ENCODE peak calls at places on chromosomes 11 and 22, in ten cellular contexts. Q, N, W, Z, B, G, V, S, H and A are unnamed samples.
A peak's percentile ranks its signal among the peaks of the same experiment; 100 is the strongest.

GRCh38 chr11:35550374-35551036 is 25.1 kb upstream of the PAMR1 start:
- DNase-seq in Q (no peak), V (no peak), N (no peak), B (no peak), Z (no peak), G (no peak), H (peak; percentile 67), W (no peak), S (no peak), A (no peak)

GRCh38 chr11:43988040-43988793 is 45.8 kb downstream of the C11orf96 start:
- DNase-seq in S (no peak), G (no peak), W (no peak), Z (no peak), B (no peak), H (peak; percentile 20), Q (no peak), N (no peak), V (no peak), A (no peak)

GRCh38 chr11:13376838-13377237 is 86.2 kb downstream of the BTBD10 start:
- DNase-seq in N (no peak), V (no peak), B (no peak), H (no peak), Q (no peak), G (no peak), S (no peak), W (no peak), Z (no peak), A (no peak)

GRCh38 chr11:60842688-60843605 is 1.0 kb downstream of the CCDC86 start:
- DNase-seq in V (no peak), H (peak; percentile 59), B (no peak), Q (no peak), G (no peak), N (peak; percentile 29), W (no peak), Z (no peak), S (no peak), A (no peak)

GRCh38 chr22:17867160-17867785 is 93.0 kb upstream of the BID start:
- DNase-seq in B (peak; percentile 14), W (no peak), Z (no peak), G (no peak), S (no peak), N (peak; percentile 30), Q (no peak), H (no peak), V (no peak), A (no peak)

GRCh38 chr11:129278586-129279319 is 86.6 kb upstream of the ARHGAP32 start:
- DNase-seq in Q (peak; percentile 43), N (peak; percentile 38), G (peak; percentile 1), S (no peak), W (peak; percentile 49), Z (peak; percentile 19), H (peak; percentile 12), B (no peak), V (peak; percentile 10), A (no peak)

GRCh38 chr11:95989780-95990179 is 65.9 kb upstream of the MTMR2 start:
- DNase-seq in S (no peak), Z (no peak), H (no peak), Q (no peak), G (no peak), B (no peak), N (no peak), W (no peak), V (no peak), A (no peak)

GRCh38 chr11:95531116-95531515 is 258.5 kb downstream of the FAM76B start:
- DNase-seq in S (peak; percentile 45), Q (no peak), H (no peak), Z (no peak), W (no peak), V (no peak), N (no peak), G (no peak), B (no peak), A (no peak)

GRCh38 chr11:12007769-12008737 is at the start of gene DKK3:
- DNase-seq in Z (no peak), H (no peak), S (no peak), V (no peak), W (no peak), B (peak; percentile 20), N (no peak), G (peak; percentile 14), Q (peak; percentile 27), A (no peak)

GRCh38 chr11:18736590-18737148 is 10.7 kb upstream of the IGSF22 start:
- DNase-seq in W (no peak), H (no peak), N (no peak), B (no peak), Z (no peak), Q (no peak), V (no peak), S (no peak), G (no peak), A (no peak)

GRCh38 chr11:128735935-128736610 is 42.2 kb downstream of the FLI1 start:
- DNase-seq in W (no peak), H (no peak), G (no peak), N (no peak), V (no peak), Q (no peak), S (no peak), B (no peak), Z (no peak), A (no peak)

GRCh38 chr22:17772249-17772962 is 1.9 kb downstream of the BID start:
- DNase-seq in V (no peak), W (no peak), Q (no peak), N (no peak), B (no peak), Z (no peak), H (peak; percentile 58), G (no peak), S (no peak), A (no peak)

GRCh38 chr11:10778217-10778970 is 27.3 kb downstream of the CTR9 start:
- DNase-seq in H (peak; percentile 96), Z (no peak), G (no peak), V (no peak), W (no peak), B (no peak), S (no peak), N (no peak), Q (no peak), A (no peak)

GRCh38 chr22:36355894-36356293 is 31.9 kb downstream of the MYH9 start:
- DNase-seq in N (no peak), H (no peak), W (no peak), V (no peak), Q (no peak), G (no peak), Z (no peak), S (no peak), B (no peak), A (no peak)

GRCh38 chr11:57802411-57802810 is 40.8 kb downstream of the CTNND1 start:
- DNase-seq in S (no peak), N (no peak), V (no peak), H (no peak), B (no peak), Q (no peak), W (no peak), G (no peak), Z (no peak), A (no peak)

GRCh38 chr11:117563556-117563955 is 233.5 kb downstream of the DSCAML1 start:
- DNase-seq in S (no peak), W (no peak), Q (no peak), N (no peak), V (no peak), B (no peak), Z (no peak), H (no peak), G (no peak), A (no peak)

GRCh38 chr22:43521716-43522115 is 109.9 kb downstream of the MPPED1 start:
- DNase-seq in S (no peak), Q (no peak), B (no peak), V (no peak), H (no peak), N (no peak), W (no peak), G (no peak), Z (no peak), A (no peak)

GRCh38 chr11:19018901-19019300 is 41.6 kb downstream of the MRGPRX2 start:
- DNase-seq in Q (no peak), W (no peak), B (no peak), S (no peak), H (no peak), Z (no peak), V (no peak), N (no peak), G (no peak), A (no peak)

GRCh38 chr11:2582436-2582931 is 117.3 kb downstream of the KCNQ1OT1 start:
- DNase-seq in Q (no peak), N (no peak), G (no peak), Z (peak; percentile 9), B (no peak), S (no peak), W (no peak), H (no peak), V (no peak), A (no peak)

GRCh38 chr11:71086687-71087258 is 165.6 kb downstream of the SHANK2 start:
- DNase-seq in S (no peak), N (no peak), B (no peak), H (peak; percentile 10), Q (peak; percentile 66), G (no peak), V (no peak), Z (no peak), W (peak; percentile 34), A (peak; percentile 61)

GRCh38 chr11:127133061-127133460 is 132.5 kb upstream of the KIRREL3 start:
- DNase-seq in Z (no peak), W (no peak), Q (no peak), H (no peak), V (no peak), N (no peak), B (no peak), S (no peak), G (no peak), A (no peak)

GRCh38 chr11:65786786-65787636 is at the start of gene OVOL1:
- DNase-seq in Z (peak; percentile 39), H (no peak), N (no peak), B (no peak), V (peak; percentile 21), G (no peak), S (no peak), W (no peak), Q (peak; percentile 44), A (peak; percentile 58)

GRCh38 chr11:6925636-6926207 is 504 bp upstream of the ZNF215 start:
- DNase-seq in V (no peak), N (no peak), G (no peak), W (no peak), S (no peak), H (peak; percentile 8), Z (no peak), B (no peak), Q (no peak), A (peak; percentile 36)

GRCh38 chr11:26994579-26995210 is 783 bp downstream of the FIBIN start:
- DNase-seq in W (no peak), H (peak; percentile 65), S (no peak), V (no peak), N (no peak), Z (no peak), Q (no peak), B (no peak), G (no peak), A (no peak)

GRCh38 chr11:107587306-107587979 is 3.5 kb upstream of the ELMOD1 start:
- DNase-seq in H (peak; percentile 59), V (no peak), N (no peak), Q (no peak), B (no peak), Z (no peak), G (no peak), S (no peak), W (no peak), A (no peak)

GRCh38 chr11:117328414-117329010 is 858 bp downstream of the CEP164 start:
- DNase-seq in G (no peak), Z (no peak), Q (peak; percentile 4), H (peak; percentile 68), W (peak; percentile 39), V (no peak), S (no peak), B (no peak), N (peak; percentile 57), A (no peak)

GRCh38 chr22:44337658-44338004 is 24.9 kb upstream of the SHISAL1 start:
- DNase-seq in G (no peak), B (no peak), W (no peak), H (peak; percentile 47), S (no peak), V (no peak), N (no peak), Z (no peak), Q (no peak), A (no peak)

GRCh38 chr22:25495286-25495685 is 69.2 kb upstream of the GRK3 start:
- DNase-seq in B (no peak), Q (no peak), W (no peak), V (no peak), Z (no peak), G (no peak), N (no peak), H (peak; percentile 27), S (no peak), A (no peak)